ENCODE peak calls at places on chromosomes 12 and 14, in six cellular contexts. K, N, R, W, G and V are unnamed samples.

GRCh38 chr12:124484526-124484953 is 82.9 kb downstream of the NCOR2 start:
- DNase-seq in K (no peak), N (no peak), R (peak), W (no peak), G (no peak), V (no peak)

GRCh38 chr12:25977047-25977446 is 18.6 kb downstream of the RASSF8 start:
- DNase-seq in K (no peak), N (no peak), R (no peak), W (no peak), G (no peak), V (no peak)

GRCh38 chr14:99436247-99437180 is 44.1 kb downstream of the SETD3 start:
- DNase-seq in K (no peak), N (no peak), R (no peak), W (no peak), G (no peak), V (no peak)

GRCh38 chr12:4269279-4269991 is 4.1 kb upstream of the CCND2 start:
- DNase-seq in K (no peak), N (peak), R (peak), W (peak), G (peak), V (peak)

GRCh38 chr12:132754555-132754954 is 7.1 kb downstream of the ANKLE2 start:
- DNase-seq in K (no peak), N (no peak), R (no peak), W (no peak), G (no peak), V (peak)

GRCh38 chr12:110585231-110585799 is 2.2 kb upstream of the PPTC7 start:
- DNase-seq in K (no peak), N (no peak), R (peak), W (no peak), G (peak), V (peak)

GRCh38 chr12:108773798-108774788 is 42.8 kb upstream of the CORO1C start:
- DNase-seq in K (peak), N (peak), R (no peak), W (no peak), G (peak), V (peak)

GRCh38 chr12:4005851-4006400 is 132.7 kb upstream of the PARP11 start:
- DNase-seq in K (no peak), N (no peak), R (no peak), W (no peak), G (no peak), V (peak)

GRCh38 chr14:90675399-90675798 is 140.8 kb downstream of the TTC7B start:
- DNase-seq in K (no peak), N (no peak), R (no peak), W (peak), G (peak), V (no peak)

GRCh38 chr14:90354551-90355298 is 23.0 kb upstream of the NRDE2 start:
- DNase-seq in K (no peak), N (no peak), R (no peak), W (no peak), G (no peak), V (no peak)

GRCh38 chr14:23055621-23056256 is 1.6 kb downstream of the CDH24 start:
- DNase-seq in K (no peak), N (no peak), R (no peak), W (no peak), G (no peak), V (no peak)

GRCh38 chr12:93812616-93813015 is 135.4 kb downstream of the CRADD start:
- DNase-seq in K (no peak), N (no peak), R (no peak), W (no peak), G (no peak), V (no peak)

GRCh38 chr12:124804011-124804621 is 59.5 kb downstream of the SCARB1 start:
- DNase-seq in K (no peak), N (peak), R (no peak), W (peak), G (no peak), V (peak)

GRCh38 chr14:100149789-100150611 is 9.4 kb downstream of the DEGS2 start:
- DNase-seq in K (peak), N (no peak), R (no peak), W (no peak), G (no peak), V (no peak)